ENCODE peak calls at places on chromosome 16, in five cellular contexts. D is effector memory CD4-positive, alpha-beta T cell; I is BE2C; Y is mucosa of descending colon; C is lower lobe of right lung. R is an unnamed sample. For H3K9me3 and H3K4me1, the result is how much of the 10 kb centered on the place peaks cover.

GRCh38 chr16:67939507-67940435 is 3.1 kb upstream of the PSMB10 start:
- DNase-seq in D (no peak), I (no peak), Y (peak), C (no peak), R (no peak)

GRCh38 chr16:72797606-72798005 is 250.3 kb downstream of the ZFHX3 start:
- DNase-seq in D (no peak), I (no peak), Y (no peak), C (no peak), R (no peak)

GRCh38 chr16:57570301-57571070 is 28.0 kb downstream of the ADGRG5 start:
- DNase-seq in D (no peak), I (no peak), Y (no peak), C (no peak), R (no peak)

GRCh38 chr16:48860341-48860740 is 250.4 kb upstream of the N4BP1 start:
- DNase-seq in D (no peak), I (no peak), Y (no peak), C (no peak), R (peak)

GRCh38 chr16:73095885-73096341 is 48.0 kb upstream of the ZFHX3 start:
- DNase-seq in D (no peak), I (peak), Y (no peak), C (no peak), R (peak)

GRCh38 chr16:52928955-52929354 is 123.7 kb downstream of the CHD9NB start:
- DNase-seq in D (no peak), I (no peak), Y (no peak), C (no peak), R (no peak)

GRCh38 chr16:23678430-23679273 is at the start of gene PLK1:
- DNase-seq in D (peak), I (peak), Y (peak), C (peak), R (peak)

GRCh38 chr16:24999856-25000447 is 15.2 kb downstream of the ARHGAP17 start:
- DNase-seq in D (no peak), I (no peak), Y (no peak), C (no peak), R (no peak)

GRCh38 chr16:88478115-88478514 is 25.0 kb downstream of the ZFPM1 start:
- DNase-seq in D (no peak), I (no peak), Y (no peak), C (no peak), R (peak)

GRCh38 chr16:11848842-11849241 is 2.5 kb downstream of the RSL1D1 start:
- DNase-seq in D (no peak), I (no peak), Y (no peak), C (no peak), R (no peak)

GRCh38 chr16:87741700-87742415 is 23.9 kb downstream of the KLHDC4 start:
- DNase-seq in D (no peak), I (no peak), Y (no peak), C (no peak), R (no peak)

GRCh38 chr16:74107795-74108610 is 188.6 kb upstream of the PSMD7 start:
- DNase-seq in D (no peak), I (peak), Y (peak), C (peak), R (peak)

GRCh38 chr16:27390157-27390556 is 11.8 kb upstream of the IL21R start:
- DNase-seq in D (no peak), I (no peak), Y (no peak), C (no peak), R (no peak)
- H3K9me3 ChIP-seq in D (under half), I (under half), Y (under half), C (under half), R (under half)

GRCh38 chr16:324201-324450 is 28.4 kb downstream of the AXIN1 start:
- DNase-seq in D (no peak), I (no peak), Y (no peak), C (no peak), R (no peak)

GRCh38 chr16:321532-321931 is 31.0 kb downstream of the AXIN1 start:
- DNase-seq in D (no peak), I (no peak), Y (no peak), C (no peak), R (no peak)

GRCh38 chr16:324451-325334 is 27.8 kb downstream of the AXIN1 start:
- DNase-seq in D (peak), I (no peak), Y (peak), C (no peak), R (no peak)

GRCh38 chr16:322476-323143 is 29.9 kb downstream of the AXIN1 start:
- DNase-seq in D (no peak), I (no peak), Y (no peak), C (no peak), R (no peak)

GRCh38 chr16:325375-326155 is 27.0 kb downstream of the AXIN1 start:
- DNase-seq in D (no peak), I (no peak), Y (no peak), C (no peak), R (no peak)
- H3K4me1 ChIP-seq in D (under half), I (under half), Y (half or more), C (half or more), R (under half)

GRCh38 chr16:5428932-5429331 is 331.3 kb upstream of the EEF2KMT start:
- DNase-seq in D (no peak), I (peak), Y (peak), C (no peak), R (no peak)
- H3K9me3 ChIP-seq in D (under half), I (under half), Y (under half), C (under half), R (under half)

DNA sequence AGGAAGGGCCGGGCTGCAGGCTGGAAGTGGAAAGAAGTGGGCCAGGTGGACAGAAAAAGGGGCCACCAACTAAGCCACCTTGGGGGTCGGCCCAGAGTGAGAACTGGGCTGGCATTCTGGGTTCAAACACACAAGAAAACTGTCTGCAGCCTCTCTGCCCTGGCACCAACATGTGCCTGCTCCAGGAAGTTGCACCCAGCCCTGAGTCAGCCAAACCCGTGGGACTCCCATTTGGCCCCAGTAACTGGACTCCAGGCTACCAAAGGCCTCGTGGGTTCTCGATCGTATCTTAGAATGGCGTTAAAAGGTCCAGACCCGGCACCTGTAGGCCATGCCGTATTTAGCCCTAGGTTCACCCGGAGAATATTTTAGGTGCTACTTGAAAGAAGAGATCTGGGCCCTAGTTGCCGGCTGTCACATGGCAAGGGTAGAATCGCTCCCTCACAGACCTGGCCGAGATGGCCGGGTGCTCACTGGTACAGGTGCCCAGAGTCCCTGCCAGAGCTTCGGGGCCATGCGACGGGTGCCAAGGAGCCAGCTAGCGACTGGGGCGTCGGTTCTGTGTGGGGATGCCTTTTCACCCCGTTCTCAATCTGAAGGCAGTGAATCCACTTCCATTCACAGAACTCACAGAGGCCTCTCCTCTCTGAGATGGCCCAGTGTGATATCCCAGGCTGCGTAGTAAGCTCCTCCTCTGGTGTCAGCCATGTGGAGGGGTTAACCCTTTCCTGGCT is 236.7 kb downstream of the MRTFB start:
- DNase-seq in D (no peak), I (no peak), Y (no peak), C (no peak), R (peak)
- H3K4me1 ChIP-seq in D (under half), I (under half), Y (under half), C (under half), R (half or more)

GRCh38 chr16:31745900-31746299 is 127.7 kb upstream of the ZNF267 start:
- DNase-seq in D (no peak), I (no peak), Y (no peak), C (no peak), R (no peak)
- H3K9me3 ChIP-seq in D (under half), I (under half), Y (half or more), C (half or more), R (under half)

GRCh38 chr16:29678691-29679267 is at the start of gene QPRT:
- DNase-seq in D (no peak), I (peak), Y (peak), C (no peak), R (peak)

GRCh38 chr16:29676989-29677388 is 2.0 kb upstream of the QPRT start:
- DNase-seq in D (no peak), I (no peak), Y (no peak), C (no peak), R (no peak)

GRCh38 chr16:29673501-29673900 is 5.5 kb upstream of the QPRT start:
- DNase-seq in D (no peak), I (no peak), Y (no peak), C (no peak), R (no peak)

GRCh38 chr16:29675811-29676643 is 3.0 kb upstream of the QPRT start:
- DNase-seq in D (no peak), I (peak), Y (no peak), C (no peak), R (peak)

GRCh38 chr16:29674188-29674587 is 4.8 kb upstream of the QPRT start:
- DNase-seq in D (no peak), I (peak), Y (peak), C (peak), R (peak)
- H3K4me1 ChIP-seq in D (under half), I (under half), Y (under half), C (under half), R (under half)

R was measured in SJCRH30.